ENCODE peak calls at places on chromosomes 5 and 9, in seven cellular contexts. V is H1, B is GM12878, F is H54, L is adrenal gland, Q is heart left ventricle, J is Peyer's patch. M is an unnamed sample.
A peak's percentile ranks its signal among the peaks of the same experiment; 100 is the strongest.

GRCh38 chr5:53323511-53323910 is 156.9 kb upstream of the FST start:
- DNase-seq in V (no peak), B (no peak), F (no peak), L (no peak), Q (no peak), J (no peak), M (no peak)

GRCh38 chr9:36987409-36987808 is 46.7 kb downstream of the PAX5 start:
- DNase-seq in V (no peak), B (no peak), F (no peak), L (no peak), Q (no peak), J (no peak), M (no peak)

GRCh38 chr5:37739817-37740261 is 100.0 kb downstream of the GDNF start:
- DNase-seq in V (no peak), B (no peak), F (no peak), L (no peak), Q (no peak), J (no peak), M (no peak)

GRCh38 chr5:6616632-6617031 is 16.2 kb downstream of the NSUN2 start:
- DNase-seq in V (no peak), B (no peak), F (no peak), L (no peak), Q (no peak), J (no peak), M (no peak)

GRCh38 chr5:158140120-158140778 is 281.3 kb upstream of the CLINT1 start:
- DNase-seq in V (no peak), B (no peak), F (no peak), L (peak; percentile 30), Q (no peak), J (no peak), M (no peak)

GRCh38 chr5:11504794-11505193 is 399.5 kb downstream of the CTNND2 start:
- DNase-seq in V (peak; percentile 9), B (no peak), F (peak; percentile 9), L (peak; percentile 17), Q (no peak), J (no peak), M (no peak)

GRCh38 chr5:154761062-154761740 is 6.0 kb downstream of the LARP1 start:
- DNase-seq in V (no peak), B (no peak), F (no peak), L (no peak), Q (no peak), J (no peak), M (no peak)

GRCh38 chr9:129556576-129557191 is 64.2 kb downstream of the C9orf50 start:
- DNase-seq in V (no peak), B (no peak), F (no peak), L (no peak), Q (peak; percentile 21), J (no peak), M (no peak)

GRCh38 chr5:54691644-54692043 is 174.1 kb downstream of the SNX18 start:
- DNase-seq in V (no peak), B (no peak), F (no peak), L (no peak), Q (no peak), J (no peak), M (no peak)

GRCh38 chr9:90285946-90286345 is 356.7 kb downstream of the DIRAS2 start:
- DNase-seq in V (no peak), B (no peak), F (no peak), L (no peak), Q (no peak), J (no peak), M (no peak)

GRCh38 chr5:68415177-68416085 is 199.9 kb downstream of the PIK3R1 start:
- DNase-seq in V (no peak), B (no peak), F (no peak), L (peak; percentile 33), Q (no peak), J (no peak), M (peak; percentile 63)

GRCh38 chr5:119269061-119269579 is 86.7 kb upstream of the TNFAIP8 start:
- DNase-seq in V (no peak), B (no peak), F (no peak), L (peak; percentile 21), Q (no peak), J (peak; percentile 62), M (peak; percentile 91)

GRCh38 chr5:104650313-104650712 is 1087.7 kb upstream of the NUDT12 start:
- DNase-seq in V (no peak), B (no peak), F (no peak), L (no peak), Q (no peak), J (no peak), M (no peak)

GRCh38 chr9:109449036-109449798 is 48.9 kb downstream of the PTPN3 start:
- DNase-seq in V (no peak), B (no peak), F (no peak), L (no peak), Q (no peak), J (no peak), M (no peak)

GRCh38 chr9:27528886-27529315 is 713 bp downstream of the MOB3B start:
- DNase-seq in V (no peak), B (no peak), F (peak; percentile 15), L (peak; percentile 48), Q (peak; percentile 64), J (peak; percentile 79), M (peak; percentile 70)

GRCh38 chr5:127256886-127257597 is 33.6 kb upstream of the MEGF10 start:
- DNase-seq in V (no peak), B (no peak), F (no peak), L (no peak), Q (no peak), J (no peak), M (no peak)

GRCh38 chr9:122930933-122931850 is at the start of gene ZBTB26:
- DNase-seq in V (peak; percentile 80), B (peak; percentile 74), F (peak; percentile 99), L (peak; percentile 96), Q (peak; percentile 95), J (peak; percentile 94), M (peak; percentile 92)
- TF ChIP-seq POLR2A in V (peak; percentile 97), B (peak; percentile 88), F (peak; percentile 87), L (peak; percentile 44), Q (no peak), J (peak; percentile 54), M (peak; percentile 86)

DNA sequence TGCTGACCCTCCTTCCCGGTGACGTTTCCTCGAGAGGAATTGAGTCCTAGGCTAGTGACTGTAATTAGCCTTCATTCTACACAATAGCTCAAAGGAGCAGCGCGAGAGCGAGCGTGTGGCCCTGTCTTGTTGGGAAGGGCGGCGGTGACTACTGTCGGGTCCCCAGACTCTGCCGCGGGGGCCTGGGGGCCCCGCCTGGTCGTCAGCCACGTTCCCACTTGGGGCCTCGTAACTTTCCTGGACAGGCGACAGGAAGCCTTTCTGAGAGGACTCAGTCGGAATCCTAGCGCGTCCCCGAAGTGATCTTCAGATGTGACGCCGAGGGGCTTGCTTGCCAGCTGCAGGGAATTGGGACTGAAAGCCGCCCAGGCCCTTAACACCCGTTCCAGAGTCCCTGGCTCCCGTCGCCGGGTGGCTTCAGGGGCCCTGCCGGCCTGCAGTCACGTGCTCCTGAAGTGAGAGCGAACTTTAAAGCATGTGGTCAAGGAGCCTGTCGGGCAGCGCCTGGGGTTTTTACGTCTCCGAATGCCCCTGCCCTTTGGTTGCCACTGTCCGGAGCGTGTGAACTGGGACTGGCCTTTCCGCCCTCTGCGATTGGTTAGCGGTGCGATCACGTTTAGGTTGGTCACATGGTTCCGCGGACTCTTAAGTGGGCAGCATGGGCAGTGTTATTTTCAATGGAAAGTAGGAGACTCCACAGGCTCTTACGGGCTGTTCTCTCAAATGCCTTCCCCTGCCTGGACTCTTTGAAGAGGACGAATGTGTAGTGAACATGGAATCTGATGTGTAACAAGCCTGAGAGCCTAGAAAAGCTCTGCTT is 1.7 kb downstream of the VLDLR start:
- DNase-seq in V (no peak), B (no peak), F (no peak), L (peak; percentile 86), Q (peak; percentile 75), J (peak; percentile 47), M (peak; percentile 10)
- TF ChIP-seq POLR2A in V (no peak), B (no peak), F (no peak), L (no peak), Q (no peak), J (no peak), M (no peak)

GRCh38 chr9:277595-278330 is 63.1 kb downstream of the DOCK8 start:
- DNase-seq in V (no peak), B (no peak), F (no peak), L (no peak), Q (no peak), J (no peak), M (no peak)

GRCh38 chr9:268616-269015 is 54.0 kb downstream of the DOCK8 start:
- DNase-seq in V (no peak), B (no peak), F (no peak), L (no peak), Q (no peak), J (no peak), M (peak; percentile 16)

GRCh38 chr9:274101-274500 is 59.4 kb downstream of the DOCK8 start:
- DNase-seq in V (no peak), B (no peak), F (no peak), L (no peak), Q (no peak), J (no peak), M (no peak)

GRCh38 chr9:270657-271237 is 56.1 kb downstream of the DOCK8 start:
- DNase-seq in V (no peak), B (no peak), F (no peak), L (no peak), Q (no peak), J (no peak), M (no peak)

GRCh38 chr9:272251-273213 is 57.9 kb downstream of the DOCK8 start:
- DNase-seq in V (no peak), B (peak; percentile 89), F (no peak), L (no peak), Q (no peak), J (no peak), M (peak; percentile 86)
- TF ChIP-seq POLR2A in V (no peak), B (peak; percentile 73), F (no peak), L (no peak), Q (no peak), J (peak; percentile 29), M (peak; percentile 51)

DNA sequence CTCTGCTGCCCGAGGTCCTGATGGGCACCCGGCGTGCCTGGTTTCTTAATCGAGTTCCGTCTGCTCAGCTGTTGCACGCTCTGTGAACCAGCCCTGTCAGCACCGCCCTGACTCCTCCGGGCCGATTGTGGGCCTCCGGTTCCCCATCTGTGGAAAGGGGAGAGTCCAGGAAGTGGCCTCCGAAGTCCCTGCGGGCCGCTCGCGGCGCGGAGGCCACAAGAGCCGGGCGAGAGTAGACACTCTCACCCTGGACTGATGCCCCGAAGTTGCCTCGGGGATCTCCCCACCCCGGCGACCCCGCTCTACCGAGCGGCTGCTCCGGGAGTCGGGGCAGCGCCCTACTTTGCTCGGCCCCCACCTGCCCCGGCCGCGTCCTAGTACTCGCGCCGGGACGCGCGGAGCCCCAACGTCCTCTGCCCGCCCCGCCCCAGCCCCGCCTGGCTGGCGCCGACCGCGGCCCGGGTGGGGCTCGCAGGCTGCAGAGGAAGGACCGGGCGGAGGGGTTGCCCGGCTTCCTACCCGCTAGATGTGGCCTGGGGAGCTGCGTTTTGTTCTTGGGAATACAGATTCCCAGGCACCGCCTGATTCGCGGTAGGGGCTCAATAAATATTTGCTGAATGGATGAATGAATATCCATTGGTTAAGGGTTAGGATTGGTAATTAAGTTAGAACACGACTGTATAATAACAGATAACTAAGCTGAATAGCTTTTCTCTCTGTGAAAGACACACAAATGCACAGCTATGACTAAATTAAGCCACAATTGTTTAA is 935 bp upstream of the ZNF367 start:
- DNase-seq in V (no peak), B (no peak), F (peak; percentile 78), L (peak; percentile 61), Q (peak; percentile 90), J (peak; percentile 90), M (peak; percentile 86)
- TF ChIP-seq POLR2A in V (peak; percentile 58), B (peak; percentile 68), F (peak; percentile 61), L (peak; percentile 6), Q (no peak), J (peak; percentile 82), M (peak; percentile 79)